ENCODE peak calls at places on chromosomes 3 and 15, in eight cellular contexts. G, B, D, W, S, F, X and C are unnamed samples.

GRCh38 chr3:141279074-141279945 is 47.7 kb downstream of the PXYLP1 start:
- DNase-seq in W (peak), B (no peak), G (no peak), S (no peak), D (no peak), X (peak), F (no peak), C (peak)

GRCh38 chr3:116873142-116873541 is 163.6 kb downstream of the TUSC7 start:
- DNase-seq in D (no peak), W (no peak), S (no peak), B (no peak), F (no peak), X (no peak), G (no peak), C (no peak)

GRCh38 chr3:111965484-111965883 is 13.3 kb upstream of the ABHD10 start:
- DNase-seq in X (no peak), B (no peak), G (no peak), F (no peak), S (no peak), D (no peak), W (no peak), C (no peak)

GRCh38 chr3:48466386-48467109 is 20.0 kb downstream of the ATRIP start:
- DNase-seq in S (no peak), W (peak), F (no peak), B (no peak), G (no peak), D (no peak), X (no peak), C (peak)

GRCh38 chr15:75577401-75578205 is 1.5 kb downstream of the PTPN9 start:
- DNase-seq in F (no peak), G (peak), S (no peak), B (no peak), W (peak), X (no peak), D (no peak), C (no peak)

GRCh38 chr15:40959331-40960141 is 6.3 kb downstream of the CHAC1 start:
- DNase-seq in B (no peak), F (no peak), S (no peak), D (no peak), X (no peak), G (no peak), W (no peak), C (no peak)

GRCh38 chr3:184133840-184134745 is 1.1 kb upstream of the EIF2B5 start:
- DNase-seq in X (peak), B (peak), F (peak), S (no peak), G (peak), D (peak), W (peak), C (peak)

GRCh38 chr3:14476583-14477265 is 63.4 kb downstream of the GRIP2 start:
- DNase-seq in D (no peak), W (no peak), G (no peak), X (no peak), B (no peak), F (no peak), S (no peak), C (no peak)

GRCh38 chr3:126732281-126733060 is 28.4 kb downstream of the CHCHD6 start:
- DNase-seq in D (no peak), S (no peak), G (no peak), X (no peak), W (no peak), B (no peak), F (no peak), C (no peak)

GRCh38 chr3:152466784-152467183 is 198.1 kb downstream of the MBNL1 start:
- DNase-seq in W (peak), G (no peak), F (no peak), B (no peak), D (no peak), X (no peak), S (no peak), C (peak)

GRCh38 chr3:179163503-179163902 is 15.3 kb downstream of the PIK3CA start:
- DNase-seq in D (no peak), X (no peak), G (no peak), B (no peak), S (no peak), F (no peak), W (no peak), C (no peak)

GRCh38 chr3:106688463-106688862 is 688.8 kb upstream of the CCDC54 start:
- DNase-seq in D (no peak), W (no peak), B (no peak), S (no peak), F (no peak), G (no peak), X (peak), C (peak)

GRCh38 chr3:33401781-33402180 is 38.4 kb downstream of the UBP1 start:
- DNase-seq in G (no peak), D (no peak), X (no peak), F (no peak), W (no peak), S (no peak), B (no peak), C (no peak)

GRCh38 chr3:14405120-14405885 is 2.9 kb downstream of the SLC6A6 start:
- DNase-seq in B (no peak), X (no peak), D (no peak), S (no peak), F (no peak), W (no peak), G (no peak), C (no peak)

GRCh38 chr3:100891033-100891432 is 102.2 kb downstream of the ABI3BP start:
- DNase-seq in X (no peak), W (peak), F (no peak), B (no peak), D (no peak), S (no peak), G (no peak), C (no peak)

GRCh38 chr3:156180077-156180476 is 59.7 kb downstream of the KCNAB1 start:
- DNase-seq in W (no peak), D (no peak), X (no peak), S (no peak), G (no peak), F (no peak), B (no peak), C (no peak)

GRCh38 chr3:127887321-127887720 is 27.7 kb upstream of the KBTBD12 start:
- DNase-seq in W (no peak), S (no peak), D (no peak), X (no peak), B (no peak), G (no peak), F (no peak), C (no peak)

GRCh38 chr3:126023390-126023789 is 54.4 kb downstream of the ROPN1B start:
- DNase-seq in D (no peak), W (no peak), F (no peak), G (no peak), X (no peak), S (no peak), B (no peak), C (no peak)

GRCh38 chr3:50355829-50356552 is 3.3 kb downstream of the TMEM115 start:
- DNase-seq in W (no peak), G (no peak), D (no peak), F (no peak), B (no peak), S (no peak), X (no peak), C (no peak)

GRCh38 chr15:63070681-63071129 is 28.2 kb downstream of the TPM1 start:
- DNase-seq in G (no peak), W (peak), B (no peak), D (no peak), X (no peak), F (no peak), S (no peak), C (no peak)